ENCODE peak calls at places on chromosome 22, in seven cellular contexts. N is GM12865, Z is MM.1S, X is left ventricle myocardium inferior, W is GM20000, P is endothelial cell, T is colonic mucosa. G is an unnamed sample.

GRCh38 chr22:20434264-20434751 is 3.3 kb downstream of the SCARF2 start:
- DNase-seq in P (no peak), X (no peak), W (no peak), Z (no peak), N (no peak), T (no peak), G (no peak)

GRCh38 chr22:29268511-29269229 is 602 bp downstream of the EWSR1 start:
- DNase-seq in W (peak; percentile 55), X (peak; percentile 74), T (no peak), P (peak; percentile 54), N (peak; percentile 69), Z (peak; percentile 54), G (no peak)

GRCh38 chr22:20967697-20968201 is 694 bp downstream of the AIFM3 start:
- DNase-seq in N (no peak), W (no peak), P (no peak), Z (no peak), T (no peak), X (no peak), G (no peak)

GRCh38 chr22:43113516-43114251 is 3.1 kb downstream of the BIK start:
- DNase-seq in W (no peak), T (no peak), P (no peak), Z (no peak), N (no peak), X (no peak), G (no peak)

GRCh38 chr22:18970948-18971315 is 34.8 kb upstream of the PRODH start:
- DNase-seq in X (no peak), T (no peak), N (no peak), Z (no peak), W (no peak), P (no peak), G (no peak)

GRCh38 chr22:48098243-48098935 is 1335.9 kb downstream of the TBC1D22A start:
- DNase-seq in X (no peak), Z (peak; percentile 97), N (peak; percentile 93), T (no peak), W (peak; percentile 87), P (no peak), G (peak; percentile 84)

GRCh38 chr22:38014083-38014482 is 29.7 kb upstream of the SOX10 start:
- DNase-seq in P (no peak), X (no peak), N (no peak), T (no peak), Z (no peak), W (no peak), G (no peak)

GRCh38 chr22:30315962-30316576 is 10.7 kb downstream of the TBC1D10A start:
- DNase-seq in N (no peak), W (no peak), T (no peak), X (no peak), P (no peak), Z (no peak), G (no peak)

GRCh38 chr22:39348909-39349505 is 784 bp upstream of the SYNGR1 start:
- DNase-seq in W (peak; percentile 38), P (no peak), N (no peak), T (no peak), X (peak; percentile 33), Z (no peak), G (peak; percentile 12)

GRCh38 chr22:31250740-31251330 is 38.7 kb downstream of the LIMK2 start:
- DNase-seq in X (no peak), Z (no peak), N (no peak), T (no peak), P (no peak), W (no peak), G (no peak)

GRCh38 chr22:24591286-24591830 is 1.5 kb downstream of the LRRC75B start:
- DNase-seq in Z (no peak), N (no peak), W (peak; percentile 23), P (no peak), X (no peak), T (no peak), G (no peak)

GRCh38 chr22:28955817-28956216 is 72.4 kb downstream of the ZNRF3 start:
- DNase-seq in N (peak; percentile 91), T (no peak), W (peak; percentile 34), X (no peak), Z (peak; percentile 96), P (no peak), G (peak; percentile 32)

GRCh38 chr22:41939981-41940852 is 6.7 kb downstream of the CENPM start:
- DNase-seq in P (peak; percentile 4), W (peak; percentile 81), N (peak; percentile 98), T (peak; percentile 95), X (no peak), Z (peak; percentile 89), G (peak; percentile 84)

GRCh38 chr22:32700186-32700882 is 101.2 kb upstream of the TIMP3 start:
- DNase-seq in P (no peak), T (no peak), Z (no peak), X (no peak), W (no peak), N (no peak), G (no peak)

GRCh38 chr22:46074771-46075551 is 75.4 kb upstream of the PPARA start:
- DNase-seq in W (no peak), N (no peak), T (no peak), Z (no peak), X (peak; percentile 20), P (no peak), G (no peak)

GRCh38 chr22:47446821-47447810 is 684.7 kb downstream of the TBC1D22A start:
- DNase-seq in P (no peak), T (peak; percentile 12), W (no peak), N (no peak), X (no peak), Z (no peak), G (no peak)

GRCh38 chr22:41857160-41857859 is 24.4 kb downstream of the SREBF2 start:
- DNase-seq in W (peak; percentile 56), X (no peak), T (peak; percentile 65), P (peak; percentile 70), N (peak; percentile 84), Z (no peak), G (peak; percentile 62)

GRCh38 chr22:33544707-33545106 is 375.6 kb downstream of the LARGE1 start:
- DNase-seq in T (no peak), X (no peak), W (no peak), Z (peak; percentile 30), P (no peak), N (peak; percentile 14), G (no peak)

GRCh38 chr22:32900856-32901255 is 99.4 kb downstream of the TIMP3 start:
- DNase-seq in Z (no peak), P (no peak), T (no peak), X (no peak), N (no peak), W (no peak), G (no peak)

GRCh38 chr22:31340360-31340759 is 5.8 kb downstream of the PATZ1 start:
- DNase-seq in T (no peak), N (no peak), X (no peak), P (no peak), Z (no peak), W (no peak), G (no peak)

GRCh38 chr22:19429950-19430889 is 1.3 kb downstream of the HIRA start:
- DNase-seq in Z (peak; percentile 86), T (peak; percentile 38), P (no peak), W (peak; percentile 46), X (peak; percentile 31), N (peak; percentile 60), G (peak; percentile 38)

DNA sequence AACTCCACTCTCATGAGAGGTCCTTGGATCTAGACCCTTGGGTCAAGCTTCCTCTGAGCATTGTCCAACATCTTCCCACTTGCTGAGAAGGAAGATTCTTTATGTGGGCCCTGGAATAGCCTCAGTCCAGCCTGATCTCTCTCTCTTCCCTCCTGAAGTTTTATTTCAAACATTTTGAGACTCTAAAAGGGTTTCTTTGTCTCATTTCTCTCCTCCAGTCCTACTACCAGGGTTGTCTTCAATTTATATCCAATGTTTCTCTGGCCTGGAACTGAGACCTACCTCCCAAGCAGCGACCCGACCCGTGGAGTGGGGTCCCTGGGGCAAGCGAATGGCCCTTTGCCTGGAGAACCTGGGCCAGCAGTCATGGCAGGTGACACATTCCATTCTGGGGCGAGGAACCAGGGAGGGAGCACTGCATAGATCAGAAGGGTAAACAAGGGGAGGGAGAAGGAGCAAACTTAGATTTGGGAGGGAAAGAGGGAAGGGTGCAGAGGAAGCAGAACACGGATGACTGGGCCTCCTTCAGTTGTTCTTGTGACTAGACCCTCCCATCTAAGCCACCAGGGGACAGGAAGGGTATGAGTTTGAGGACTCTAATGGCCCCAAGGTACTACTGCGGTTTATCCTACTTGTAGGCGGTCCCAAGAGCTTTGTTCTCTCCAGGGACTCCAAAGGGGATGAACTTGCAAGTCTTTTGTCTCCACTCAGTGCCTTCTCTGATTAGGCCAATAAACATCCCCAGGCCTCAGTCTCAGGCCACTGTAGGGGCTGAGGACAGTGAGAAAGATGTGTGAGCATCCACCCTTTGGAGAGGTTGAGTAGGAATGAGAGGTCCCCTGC is 14.2 kb upstream of the PRAME start:
- DNase-seq in X (no peak), P (no peak), W (no peak), T (no peak), N (no peak), Z (no peak), G (no peak)
- TF ChIP-seq CTCF in X (no peak), P (no peak), W (no peak), T (no peak), N (no peak), Z (no peak), G (no peak)

DNA sequence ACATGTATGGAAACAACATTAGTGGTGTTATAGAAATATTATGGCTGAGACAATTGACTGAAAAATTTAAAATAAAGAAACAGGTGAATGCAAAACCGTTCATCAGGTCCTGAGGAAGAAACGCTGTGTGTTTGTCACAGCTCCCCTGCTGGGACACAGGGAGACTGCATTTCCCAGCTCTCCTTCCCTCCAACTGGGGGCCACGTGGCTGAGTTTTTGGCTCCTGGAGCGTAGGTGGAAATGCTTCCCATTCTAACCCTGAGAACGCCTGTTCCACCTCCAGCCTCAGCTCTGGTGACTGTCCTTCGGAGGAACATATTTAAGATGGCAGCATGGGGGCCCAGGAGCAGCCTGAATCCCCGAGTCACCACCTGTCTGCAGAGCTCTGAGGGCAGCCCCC is 398.6 kb downstream of the BRD1 start:
- DNase-seq in T (no peak), W (no peak), P (no peak), N (no peak), Z (no peak), X (no peak), G (no peak)
- TF ChIP-seq CTCF in T (no peak), W (no peak), P (no peak), N (no peak), Z (no peak), X (no peak), G (no peak)

GRCh38 chr22:49668402-49668801 is 159.3 kb downstream of the BRD1 start:
- DNase-seq in W (no peak), T (no peak), P (no peak), Z (no peak), X (no peak), N (no peak), G (no peak)
- TF ChIP-seq CTCF in W (no peak), T (no peak), P (no peak), Z (no peak), X (no peak), N (no peak), G (no peak)

DNA sequence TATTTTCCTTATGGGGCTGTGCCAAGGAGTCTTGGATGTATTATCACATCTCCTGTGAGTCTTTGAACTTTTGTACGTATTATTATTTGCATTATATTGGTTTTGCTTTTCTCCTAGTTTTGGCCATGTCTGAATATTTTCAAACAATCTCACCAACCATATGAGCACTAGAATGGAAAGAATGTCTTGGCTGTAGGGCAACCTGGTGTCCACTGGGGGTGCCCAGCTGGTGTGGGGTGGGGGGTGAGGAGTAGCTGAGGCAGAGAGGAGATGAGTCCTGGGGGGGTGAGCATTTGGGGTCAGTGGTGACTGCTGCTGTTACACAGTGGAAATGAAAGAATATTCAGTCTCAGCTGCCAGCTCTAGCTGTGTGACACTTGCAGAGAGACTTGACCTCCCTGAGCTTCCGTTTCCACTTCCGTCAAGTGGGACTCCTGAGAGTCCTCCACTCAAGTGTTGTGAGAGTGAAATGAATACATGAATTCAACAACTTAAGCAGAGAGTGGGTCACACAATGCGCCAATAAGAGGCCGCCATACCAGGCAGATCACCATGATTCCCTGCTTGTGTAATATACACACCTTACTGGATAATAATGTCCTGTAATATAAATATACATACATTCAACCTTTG is 12.7 kb upstream of the PVALB start:
- DNase-seq in Z (no peak), P (no peak), N (no peak), X (no peak), W (no peak), T (no peak), G (no peak)
- TF ChIP-seq CTCF in Z (no peak), P (no peak), N (no peak), X (no peak), W (no peak), T (no peak), G (no peak)

G was measured in GM10248.